ENCODE peak calls at places on chromosomes 7 and 10, in six cellular contexts. One of them, this sample, is unnamed.

GRCh38 chr7:6558837-6559236 is 7.6 kb upstream of the GRID2IP start:
- DNase-seq in cardiac muscle cell: peak
- DNase-seq in germinal center: no peak
- DNase-seq in H9: peak
- DNase-seq in lower leg skin: no peak
- DNase-seq in AG08396: no peak
- DNase-seq in this sample: no peak

GRCh38 chr7:155702616-155703015 is 58.2 kb downstream of the RBM33 start:
- DNase-seq in cardiac muscle cell: no peak
- DNase-seq in germinal center: no peak
- DNase-seq in H9: no peak
- DNase-seq in lower leg skin: no peak
- DNase-seq in AG08396: no peak
- DNase-seq in this sample: no peak

GRCh38 chr10:68900427-68901105 is 549 bp upstream of the DDX50 start:
- DNase-seq in cardiac muscle cell: no peak
- DNase-seq in germinal center: peak
- DNase-seq in H9: no peak
- DNase-seq in lower leg skin: no peak
- DNase-seq in AG08396: no peak
- DNase-seq in this sample: peak

GRCh38 chr7:117715784-117716445 is 157.3 kb downstream of the CTTNBP2 start:
- DNase-seq in cardiac muscle cell: peak
- DNase-seq in germinal center: peak
- DNase-seq in H9: peak
- DNase-seq in lower leg skin: no peak
- DNase-seq in AG08396: peak
- DNase-seq in this sample: peak

GRCh38 chr7:98557538-98558031 is 59.5 kb upstream of the NPTX2 start:
- DNase-seq in cardiac muscle cell: no peak
- DNase-seq in germinal center: no peak
- DNase-seq in H9: no peak
- DNase-seq in lower leg skin: no peak
- DNase-seq in AG08396: no peak
- DNase-seq in this sample: no peak

GRCh38 chr10:88979153-88979562 is 11.4 kb upstream of the FAS start:
- DNase-seq in cardiac muscle cell: peak
- DNase-seq in germinal center: no peak
- DNase-seq in H9: no peak
- DNase-seq in lower leg skin: no peak
- DNase-seq in AG08396: peak
- DNase-seq in this sample: no peak

GRCh38 chr10:132788831-132789219 is 2.9 kb upstream of the NKX6-2 start:
- DNase-seq in cardiac muscle cell: no peak
- DNase-seq in germinal center: no peak
- DNase-seq in H9: no peak
- DNase-seq in lower leg skin: no peak
- DNase-seq in AG08396: no peak
- DNase-seq in this sample: no peak

GRCh38 chr10:120172371-120172770 is 279.8 kb downstream of the SEC23IP start:
- DNase-seq in cardiac muscle cell: no peak
- DNase-seq in germinal center: no peak
- DNase-seq in H9: no peak
- DNase-seq in lower leg skin: no peak
- DNase-seq in AG08396: no peak
- DNase-seq in this sample: no peak

GRCh38 chr10:70333268-70333667 is 49.2 kb downstream of the LRRC20 start:
- DNase-seq in cardiac muscle cell: no peak
- DNase-seq in germinal center: no peak
- DNase-seq in H9: no peak
- DNase-seq in lower leg skin: no peak
- DNase-seq in AG08396: no peak
- DNase-seq in this sample: no peak

GRCh38 chr10:92627845-92628480 is 35.0 kb downstream of the KIF11 start:
- DNase-seq in cardiac muscle cell: peak
- DNase-seq in germinal center: no peak
- DNase-seq in H9: no peak
- DNase-seq in lower leg skin: no peak
- DNase-seq in AG08396: no peak
- DNase-seq in this sample: peak

GRCh38 chr10:119667562-119668328 is 16.6 kb downstream of the BAG3 start:
- DNase-seq in cardiac muscle cell: peak
- DNase-seq in germinal center: no peak
- DNase-seq in H9: no peak
- DNase-seq in lower leg skin: peak
- DNase-seq in AG08396: peak
- DNase-seq in this sample: no peak

GRCh38 chr7:150937848-150938561 is 40.1 kb downstream of the KCNH2 start:
- DNase-seq in cardiac muscle cell: peak
- DNase-seq in germinal center: no peak
- DNase-seq in H9: no peak
- DNase-seq in lower leg skin: no peak
- DNase-seq in AG08396: no peak
- DNase-seq in this sample: no peak

GRCh38 chr10:24407928-24408327 is 199.0 kb downstream of the KIAA1217 start:
- DNase-seq in cardiac muscle cell: no peak
- DNase-seq in germinal center: no peak
- DNase-seq in H9: no peak
- DNase-seq in lower leg skin: no peak
- DNase-seq in AG08396: no peak
- DNase-seq in this sample: no peak

GRCh38 chr10:5292196-5292735 is 72.5 kb upstream of the UCN3 start:
- DNase-seq in cardiac muscle cell: no peak
- DNase-seq in germinal center: no peak
- DNase-seq in H9: no peak
- DNase-seq in lower leg skin: no peak
- DNase-seq in AG08396: no peak
- DNase-seq in this sample: no peak

GRCh38 chr10:28801869-28802268 is 124.5 kb downstream of the BAMBI start:
- DNase-seq in cardiac muscle cell: no peak
- DNase-seq in germinal center: no peak
- DNase-seq in H9: no peak
- DNase-seq in lower leg skin: no peak
- DNase-seq in AG08396: no peak
- DNase-seq in this sample: no peak

GRCh38 chr10:95742529-95742884 is 13.5 kb upstream of the ENTPD1 start:
- DNase-seq in cardiac muscle cell: peak
- DNase-seq in germinal center: no peak
- DNase-seq in H9: no peak
- DNase-seq in lower leg skin: no peak
- DNase-seq in AG08396: no peak
- DNase-seq in this sample: no peak

GRCh38 chr10:114801411-114801813 is 20.2 kb upstream of the FHIP2A start:
- DNase-seq in cardiac muscle cell: no peak
- DNase-seq in germinal center: no peak
- DNase-seq in H9: no peak
- DNase-seq in lower leg skin: no peak
- DNase-seq in AG08396: no peak
- DNase-seq in this sample: no peak

GRCh38 chr7:18352339-18353255 is 143.0 kb upstream of the HDAC9 start:
- DNase-seq in cardiac muscle cell: peak
- DNase-seq in germinal center: peak
- DNase-seq in H9: peak
- DNase-seq in lower leg skin: peak
- DNase-seq in AG08396: peak
- DNase-seq in this sample: peak

GRCh38 chr10:113103131-113103830 is 153.2 kb downstream of the TCF7L2 start:
- DNase-seq in cardiac muscle cell: peak
- DNase-seq in germinal center: no peak
- DNase-seq in H9: no peak
- DNase-seq in lower leg skin: no peak
- DNase-seq in AG08396: peak
- DNase-seq in this sample: no peak

GRCh38 chr10:6089334-6090219 is 743 bp downstream of the RBM17 start:
- DNase-seq in cardiac muscle cell: no peak
- DNase-seq in germinal center: peak
- DNase-seq in H9: peak
- DNase-seq in lower leg skin: no peak
- DNase-seq in AG08396: peak
- DNase-seq in this sample: no peak

GRCh38 chr7:154777023-154777422 is 225.9 kb downstream of the PAXIP1 start:
- DNase-seq in cardiac muscle cell: no peak
- DNase-seq in germinal center: no peak
- DNase-seq in H9: no peak
- DNase-seq in lower leg skin: no peak
- DNase-seq in AG08396: no peak
- DNase-seq in this sample: no peak

GRCh38 chr7:14902589-14902963 is at the start of gene DGKB:
- DNase-seq in cardiac muscle cell: peak
- DNase-seq in germinal center: no peak
- DNase-seq in H9: peak
- DNase-seq in lower leg skin: no peak
- DNase-seq in AG08396: no peak
- DNase-seq in this sample: peak

GRCh38 chr10:42953684-42954674 is 122.9 kb upstream of the RET start:
- DNase-seq in cardiac muscle cell: no peak
- DNase-seq in germinal center: no peak
- DNase-seq in H9: no peak
- DNase-seq in lower leg skin: peak
- DNase-seq in AG08396: no peak
- DNase-seq in this sample: no peak

GRCh38 chr10:88455831-88456230 is 127.3 kb downstream of the RNLS start:
- DNase-seq in cardiac muscle cell: peak
- DNase-seq in germinal center: no peak
- DNase-seq in H9: no peak
- DNase-seq in lower leg skin: no peak
- DNase-seq in AG08396: no peak
- DNase-seq in this sample: no peak

GRCh38 chr7:6252310-6252709 is 20.1 kb downstream of the CYTH3 start:
- DNase-seq in cardiac muscle cell: peak
- DNase-seq in germinal center: no peak
- DNase-seq in H9: no peak
- DNase-seq in lower leg skin: no peak
- DNase-seq in AG08396: no peak
- DNase-seq in this sample: no peak

GRCh38 chr7:511476-512145 is 8.0 kb downstream of the PDGFA start:
- DNase-seq in cardiac muscle cell: no peak
- DNase-seq in germinal center: no peak
- DNase-seq in H9: no peak
- DNase-seq in lower leg skin: no peak
- DNase-seq in AG08396: no peak
- DNase-seq in this sample: no peak

GRCh38 chr10:44325878-44326277 is 59.0 kb downstream of the CXCL12 start:
- DNase-seq in cardiac muscle cell: no peak
- DNase-seq in germinal center: no peak
- DNase-seq in H9: no peak
- DNase-seq in lower leg skin: no peak
- DNase-seq in AG08396: no peak
- DNase-seq in this sample: no peak

GRCh38 chr7:70791341-70791740 is 340.6 kb upstream of the GALNT17 start:
- DNase-seq in cardiac muscle cell: no peak
- DNase-seq in germinal center: no peak
- DNase-seq in H9: no peak
- DNase-seq in lower leg skin: no peak
- DNase-seq in AG08396: no peak
- DNase-seq in this sample: no peak

GRCh38 chr10:31171402-31172120 is 139.9 kb upstream of the ZNF438 start:
- DNase-seq in cardiac muscle cell: no peak
- DNase-seq in germinal center: no peak
- DNase-seq in H9: no peak
- DNase-seq in lower leg skin: no peak
- DNase-seq in AG08396: no peak
- DNase-seq in this sample: no peak

GRCh38 chr7:154699421-154699820 is 303.5 kb downstream of the PAXIP1 start:
- DNase-seq in cardiac muscle cell: no peak
- DNase-seq in germinal center: no peak
- DNase-seq in H9: no peak
- DNase-seq in lower leg skin: no peak
- DNase-seq in AG08396: no peak
- DNase-seq in this sample: no peak

GRCh38 chr10:6721964-6722615 is 142.0 kb upstream of the PRKCQ start:
- DNase-seq in cardiac muscle cell: peak
- DNase-seq in germinal center: no peak
- DNase-seq in H9: no peak
- DNase-seq in lower leg skin: peak
- DNase-seq in AG08396: peak
- DNase-seq in this sample: no peak